ENCODE peak calls at places on chromosome 22, in four cellular contexts. F, H, Q and D are unnamed samples.

GRCh38 chr22:46023558-46023981 is 46.6 kb upstream of the WNT7B start:
- DNase-seq in F (no peak), H (peak), Q (no peak), D (peak)

GRCh38 chr22:43528601-43529360 is 117.0 kb downstream of the MPPED1 start:
- DNase-seq in F (no peak), H (no peak), Q (no peak), D (no peak)

GRCh38 chr22:21074092-21074715 is 28.5 kb downstream of the LRRC74B start:
- DNase-seq in F (no peak), H (no peak), Q (peak), D (no peak)

GRCh38 chr22:32444068-32444467 is 20.2 kb downstream of the BPIFC start:
- DNase-seq in F (no peak), H (no peak), Q (peak), D (peak)

GRCh38 chr22:44383652-44384562 is 71.2 kb upstream of the SHISAL1 start:
- DNase-seq in F (no peak), H (peak), Q (no peak), D (no peak)

GRCh38 chr22:25661067-25661466 is 80.9 kb upstream of the MYO18B start:
- DNase-seq in F (no peak), H (no peak), Q (no peak), D (no peak)

GRCh38 chr22:42937164-42937854 is 77.6 kb downstream of the PACSIN2 start:
- DNase-seq in F (no peak), H (peak), Q (peak), D (no peak)

GRCh38 chr22:40418366-40419201 is 48.2 kb downstream of the SGSM3 start:
- DNase-seq in F (no peak), H (no peak), Q (no peak), D (peak)

GRCh38 chr22:27755521-27756211 is 45.9 kb downstream of the MN1 start:
- DNase-seq in F (no peak), H (peak), Q (no peak), D (peak)

GRCh38 chr22:28442951-28443876 is 236.4 kb downstream of the TTC28 start:
- DNase-seq in F (no peak), H (peak), Q (no peak), D (peak)

GRCh38 chr22:17754233-17754925 is 19.9 kb downstream of the BID start:
- DNase-seq in F (no peak), H (no peak), Q (no peak), D (peak)

GRCh38 chr22:39514373-39514973 is 5.9 kb upstream of the ATF4 start:
- DNase-seq in F (no peak), H (peak), Q (no peak), D (peak)

GRCh38 chr22:31583861-31584485 is 78.0 kb downstream of the PISD start:
- DNase-seq in F (no peak), H (no peak), Q (no peak), D (no peak)

GRCh38 chr22:25060522-25061071 is 108.1 kb downstream of the KIAA1671 start:
- DNase-seq in F (no peak), H (no peak), Q (no peak), D (peak)

GRCh38 chr22:46360097-46360496 is 24.6 kb downstream of the TRMU start:
- DNase-seq in F (no peak), H (peak), Q (no peak), D (no peak)